ENCODE peak calls at places on chromosome 17, in ten cellular contexts. K is RWPE1; G is retina; I is HTR-8/SVneo; R is stimulated activated CD8-positive, alpha-beta memory T cell treated with anti-CD3 and anti-CD28 coated beads, Interleukin-7, amount 100 ng/mL, for 1 hour; T is pulmonary artery endothelial cell; X is T1000; N is kidney glomerular epithelial cell; Z is activated CD4-positive, alpha-beta T cell treated with anti-CD3 and anti-CD28 coated beads, Interleukin-2, amount 50 U/mL, for 1 hour; L is substantia nigra. Q is an unnamed sample.

GRCh38 chr17:58232707-58233156 is 5.7 kb upstream of the LPO start:
- DNase-seq in T (no peak), R (no peak), K (no peak), I (peak), L (no peak), G (no peak), X (no peak), N (peak), Z (no peak), Q (no peak)

GRCh38 chr17:56833812-56834379 is at the start of the genes C17orf67 and DGKE:
- DNase-seq in R (peak), G (no peak), T (peak), Z (peak), L (peak), I (peak), X (peak), K (peak), N (peak), Q (peak)

GRCh38 chr17:29933379-29933778 is 3.4 kb upstream of the SSH2 start:
- DNase-seq in G (no peak), K (no peak), L (no peak), T (no peak), X (no peak), N (peak), I (no peak), R (no peak), Z (no peak), Q (no peak)

GRCh38 chr17:51640108-51640622 is 379.8 kb downstream of the UTP18 start:
- DNase-seq in R (no peak), Z (no peak), G (no peak), N (peak), L (no peak), T (no peak), X (no peak), I (no peak), K (peak), Q (no peak)

GRCh38 chr17:3448059-3448630 is 14.5 kb upstream of the OR1E2 start:
- DNase-seq in X (no peak), T (no peak), Z (no peak), K (no peak), G (no peak), I (no peak), R (no peak), N (no peak), L (no peak), Q (no peak)

GRCh38 chr17:7241783-7242716 is at the start of gene GABARAP:
- DNase-seq in G (peak), I (no peak), R (peak), X (peak), Z (peak), N (peak), T (peak), L (peak), K (peak), Q (peak)

GRCh38 chr17:8225813-8226535 is 15.6 kb upstream of the AURKB start:
- DNase-seq in Z (peak), I (peak), G (no peak), T (no peak), X (peak), L (peak), K (no peak), N (peak), R (no peak), Q (peak)

GRCh38 chr17:34299017-34299416 is 13.5 kb downstream of the CCL11 start:
- DNase-seq in R (no peak), G (no peak), X (no peak), Z (no peak), N (no peak), K (no peak), I (no peak), L (no peak), T (no peak), Q (no peak)

GRCh38 chr17:78130439-78131101 is at the start of gene TMC8:
- DNase-seq in G (no peak), N (no peak), X (no peak), I (no peak), R (no peak), L (no peak), K (no peak), Z (peak), T (no peak), Q (no peak)

GRCh38 chr17:46071796-46072195 is 72.7 kb downstream of the STH start:
- DNase-seq in T (no peak), G (no peak), Z (no peak), R (no peak), N (no peak), X (no peak), K (no peak), I (no peak), L (no peak), Q (no peak)

GRCh38 chr17:8557176-8557806 is 73.2 kb downstream of the MYH10 start:
- DNase-seq in L (no peak), Z (no peak), I (no peak), X (no peak), G (no peak), R (no peak), T (no peak), K (no peak), N (no peak), Q (no peak)

GRCh38 chr17:82910041-82910481 is 70.2 kb upstream of the ZNF750 start:
- DNase-seq in L (no peak), Z (no peak), K (no peak), G (no peak), T (no peak), X (no peak), R (no peak), N (no peak), I (no peak), Q (no peak)

GRCh38 chr17:17812211-17813054 is 24.4 kb downstream of the SREBF1 start:
- DNase-seq in R (peak), K (peak), I (peak), N (no peak), X (peak), G (peak), Z (peak), L (peak), T (no peak), Q (peak)

GRCh38 chr17:43880420-43880991 is 26.8 kb downstream of the MPP2 start:
- DNase-seq in T (no peak), I (peak), L (no peak), Z (peak), R (peak), N (no peak), K (peak), X (no peak), G (peak), Q (no peak)

GRCh38 chr17:82200743-82201497 is 11.7 kb downstream of the CCDC57 start:
- DNase-seq in X (no peak), T (no peak), G (no peak), R (peak), L (no peak), K (no peak), I (no peak), N (no peak), Z (peak), Q (no peak)

GRCh38 chr17:49696233-49696761 is 11.5 kb downstream of the SLC35B1 start:
- DNase-seq in Z (peak), R (peak), T (no peak), G (no peak), L (no peak), N (no peak), K (no peak), X (no peak), I (no peak), Q (no peak)

GRCh38 chr17:63772801-63773271 is 561 bp downstream of the CCDC47 start:
- DNase-seq in L (no peak), N (peak), R (no peak), T (no peak), Z (no peak), K (no peak), G (no peak), X (no peak), I (no peak), Q (no peak)

GRCh38 chr17:45129426-45129939 is 2.8 kb downstream of the PLCD3 start:
- DNase-seq in X (no peak), N (peak), Z (no peak), K (no peak), T (no peak), L (no peak), R (no peak), G (peak), I (no peak), Q (no peak)

GRCh38 chr17:62045109-62045508 is 20.0 kb downstream of the MED13 start:
- DNase-seq in Z (no peak), G (no peak), R (no peak), I (no peak), X (no peak), K (no peak), N (no peak), T (no peak), L (no peak), Q (no peak)

GRCh38 chr17:14144513-14144912 is 75.2 kb downstream of the COX10 start:
- DNase-seq in N (no peak), R (no peak), Z (no peak), L (no peak), K (no peak), X (no peak), T (no peak), I (no peak), G (no peak), Q (no peak)

GRCh38 chr17:83154311-83155127 is 75.1 kb downstream of the METRNL start:
- DNase-seq in X (no peak), N (no peak), Z (no peak), L (no peak), T (no peak), K (no peak), R (no peak), G (no peak), I (no peak), Q (no peak)

GRCh38 chr17:59542960-59543635 is 22.3 kb upstream of the DHX40 start:
- DNase-seq in L (no peak), Z (no peak), K (no peak), N (no peak), G (no peak), R (no peak), I (no peak), T (no peak), X (no peak), Q (no peak)

GRCh38 chr17:12637015-12637414 is 28.7 kb upstream of the MYOCD start:
- DNase-seq in N (peak), K (peak), R (no peak), Z (no peak), T (no peak), L (no peak), X (peak), I (peak), G (no peak), Q (peak)

GRCh38 chr17:43720311-43721060 is 38.1 kb downstream of the SOST start:
- DNase-seq in I (peak), X (no peak), K (peak), Z (peak), T (no peak), L (peak), R (peak), G (peak), N (peak), Q (no peak)

GRCh38 chr17:82257473-82257872 is 16.0 kb downstream of the CSNK1D start:
- DNase-seq in Z (peak), L (peak), X (no peak), N (peak), T (no peak), K (no peak), R (peak), G (no peak), I (no peak), Q (no peak)

GRCh38 chr17:54888254-54888653 is 12.4 kb upstream of the TOM1L1 start:
- DNase-seq in I (no peak), X (no peak), K (no peak), N (no peak), R (no peak), L (no peak), Z (no peak), G (no peak), T (no peak), Q (no peak)

GRCh38 chr17:76024353-76024752 is 2.8 kb downstream of the EVPL start:
- DNase-seq in X (no peak), L (no peak), N (no peak), Z (no peak), K (no peak), G (no peak), R (no peak), T (no peak), I (no peak), Q (no peak)

GRCh38 chr17:50672831-50673551 is 34.7 kb downstream of the ANKRD40 start:
- DNase-seq in N (no peak), K (peak), I (no peak), G (no peak), X (no peak), R (no peak), T (no peak), Z (no peak), L (no peak), Q (no peak)

GRCh38 chr17:76772842-76773521 is 35.1 kb downstream of the MFSD11 start:
- DNase-seq in X (peak), R (peak), L (no peak), Z (peak), N (peak), G (no peak), K (peak), I (peak), T (peak), Q (no peak)

GRCh38 chr17:80227666-80228065 is 7.4 kb downstream of the SLC26A11 start:
- DNase-seq in Z (no peak), K (no peak), L (no peak), I (no peak), N (no peak), G (no peak), R (no peak), X (no peak), T (no peak), Q (no peak)

GRCh38 chr17:10265100-10265810 is 66.8 kb upstream of the GAS7 start:
- DNase-seq in L (no peak), R (no peak), I (no peak), N (no peak), T (no peak), X (no peak), K (no peak), G (no peak), Z (no peak), Q (no peak)

GRCh38 chr17:39668141-39668924 is at the start of gene PNMT:
- DNase-seq in N (no peak), L (peak), I (no peak), R (peak), X (no peak), K (peak), G (peak), T (no peak), Z (peak), Q (no peak)

GRCh38 chr17:76612465-76612864 is 26.8 kb upstream of the ST6GALNAC2 start:
- DNase-seq in G (no peak), K (no peak), Z (no peak), T (no peak), N (no peak), L (no peak), I (no peak), X (no peak), R (no peak), Q (no peak)

GRCh38 chr17:8940866-8941471 is 24.5 kb downstream of the PIK3R5 start:
- DNase-seq in K (no peak), I (no peak), X (no peak), Z (peak), L (no peak), T (no peak), G (no peak), R (no peak), N (no peak), Q (no peak)

GRCh38 chr17:65134035-65134434 is 3.1 kb upstream of the RGS9 start:
- DNase-seq in G (no peak), L (no peak), Z (no peak), X (no peak), I (no peak), K (no peak), R (no peak), T (no peak), N (no peak), Q (no peak)

GRCh38 chr17:81867952-81868673 is 3.0 kb downstream of the ARHGDIA start:
- DNase-seq in X (no peak), L (no peak), K (no peak), G (no peak), N (no peak), T (no peak), Z (no peak), R (no peak), I (no peak), Q (no peak)

Q was measured in GOT3.